ENCODE peak calls at places on chromosome 5, in nine cellular contexts. One of them, this sample, is unnamed.

GRCh38 chr5:106415541-106415940 is 1255.2 kb downstream of the EFNA5 start:
- DNase-seq in SJSA1: peak; percentile 81
- DNase-seq in uterus: no peak
- DNase-seq in astrocyte: peak; percentile 94
- DNase-seq in neural progenitor cell: no peak
- DNase-seq in right atrium auricular region: no peak
- DNase-seq in lower lobe of right lung: no peak
- DNase-seq in cardiac muscle cell: peak; percentile 20
- DNase-seq in CD8-positive, alpha-beta memory T cell: no peak
- DNase-seq in this sample: no peak

GRCh38 chr5:36870399-36871040 is 6.0 kb upstream of the NIPBL start:
- DNase-seq in SJSA1: peak; percentile 46
- DNase-seq in uterus: no peak
- DNase-seq in astrocyte: peak; percentile 44
- DNase-seq in neural progenitor cell: peak; percentile 73
- DNase-seq in right atrium auricular region: no peak
- DNase-seq in lower lobe of right lung: no peak
- DNase-seq in cardiac muscle cell: peak; percentile 79
- DNase-seq in CD8-positive, alpha-beta memory T cell: no peak
- DNase-seq in this sample: no peak

GRCh38 chr5:38538161-38538560 is 18.3 kb downstream of the LIFR start:
- DNase-seq in SJSA1: no peak
- DNase-seq in uterus: no peak
- DNase-seq in astrocyte: no peak
- DNase-seq in neural progenitor cell: no peak
- DNase-seq in right atrium auricular region: no peak
- DNase-seq in lower lobe of right lung: no peak
- DNase-seq in cardiac muscle cell: no peak
- DNase-seq in CD8-positive, alpha-beta memory T cell: no peak
- DNase-seq in this sample: no peak

GRCh38 chr5:103264529-103264928 is 6.0 kb downstream of the MACIR start:
- DNase-seq in SJSA1: no peak
- DNase-seq in uterus: no peak
- DNase-seq in astrocyte: no peak
- DNase-seq in neural progenitor cell: no peak
- DNase-seq in right atrium auricular region: no peak
- DNase-seq in lower lobe of right lung: no peak
- DNase-seq in cardiac muscle cell: no peak
- DNase-seq in CD8-positive, alpha-beta memory T cell: no peak
- DNase-seq in this sample: no peak

GRCh38 chr5:157827429-157827828 is 31.5 kb downstream of the CLINT1 start:
- DNase-seq in SJSA1: no peak
- DNase-seq in uterus: no peak
- DNase-seq in astrocyte: peak; percentile 39
- DNase-seq in neural progenitor cell: no peak
- DNase-seq in right atrium auricular region: no peak
- DNase-seq in lower lobe of right lung: no peak
- DNase-seq in cardiac muscle cell: peak; percentile 48
- DNase-seq in CD8-positive, alpha-beta memory T cell: no peak
- DNase-seq in this sample: no peak

GRCh38 chr5:16978296-16978695 is 42.2 kb upstream of the MYO10 start:
- DNase-seq in SJSA1: no peak
- DNase-seq in uterus: no peak
- DNase-seq in astrocyte: no peak
- DNase-seq in neural progenitor cell: no peak
- DNase-seq in right atrium auricular region: no peak
- DNase-seq in lower lobe of right lung: no peak
- DNase-seq in cardiac muscle cell: no peak
- DNase-seq in CD8-positive, alpha-beta memory T cell: no peak
- DNase-seq in this sample: no peak

GRCh38 chr5:83528439-83528769 is 56.9 kb downstream of the VCAN start:
- DNase-seq in SJSA1: no peak
- DNase-seq in uterus: no peak
- DNase-seq in astrocyte: no peak
- DNase-seq in neural progenitor cell: no peak
- DNase-seq in right atrium auricular region: no peak
- DNase-seq in lower lobe of right lung: no peak
- DNase-seq in cardiac muscle cell: peak; percentile 52
- DNase-seq in CD8-positive, alpha-beta memory T cell: no peak
- DNase-seq in this sample: no peak

GRCh38 chr5:126801992-126802294 is 25.0 kb downstream of the LMNB1 start:
- DNase-seq in SJSA1: no peak
- DNase-seq in uterus: no peak
- DNase-seq in astrocyte: no peak
- DNase-seq in neural progenitor cell: no peak
- DNase-seq in right atrium auricular region: no peak
- DNase-seq in lower lobe of right lung: no peak
- DNase-seq in cardiac muscle cell: peak; percentile 79
- DNase-seq in CD8-positive, alpha-beta memory T cell: no peak
- DNase-seq in this sample: no peak

GRCh38 chr5:134583821-134584220 is 48.8 kb downstream of the SAR1B start:
- DNase-seq in SJSA1: no peak
- DNase-seq in uterus: no peak
- DNase-seq in astrocyte: no peak
- DNase-seq in neural progenitor cell: no peak
- DNase-seq in right atrium auricular region: no peak
- DNase-seq in lower lobe of right lung: no peak
- DNase-seq in cardiac muscle cell: no peak
- DNase-seq in CD8-positive, alpha-beta memory T cell: no peak
- DNase-seq in this sample: no peak

GRCh38 chr5:6365142-6365976 is 13.0 kb downstream of the MED10 start:
- DNase-seq in SJSA1: peak; percentile 28
- DNase-seq in uterus: no peak
- DNase-seq in astrocyte: peak; percentile 16
- DNase-seq in neural progenitor cell: no peak
- DNase-seq in right atrium auricular region: peak; percentile 56
- DNase-seq in lower lobe of right lung: no peak
- DNase-seq in cardiac muscle cell: peak; percentile 4
- DNase-seq in CD8-positive, alpha-beta memory T cell: no peak
- DNase-seq in this sample: no peak

GRCh38 chr5:149550608-149551226 is 522 bp downstream of the CSNK1A1 start:
- DNase-seq in SJSA1: no peak
- DNase-seq in uterus: no peak
- DNase-seq in astrocyte: no peak
- DNase-seq in neural progenitor cell: peak; percentile 38
- DNase-seq in right atrium auricular region: no peak
- DNase-seq in lower lobe of right lung: no peak
- DNase-seq in cardiac muscle cell: no peak
- DNase-seq in CD8-positive, alpha-beta memory T cell: no peak
- DNase-seq in this sample: no peak

GRCh38 chr5:109619661-109620060 is 70.1 kb upstream of the MAN2A1 start:
- DNase-seq in SJSA1: no peak
- DNase-seq in uterus: no peak
- DNase-seq in astrocyte: no peak
- DNase-seq in neural progenitor cell: no peak
- DNase-seq in right atrium auricular region: no peak
- DNase-seq in lower lobe of right lung: no peak
- DNase-seq in cardiac muscle cell: no peak
- DNase-seq in CD8-positive, alpha-beta memory T cell: no peak
- DNase-seq in this sample: no peak

GRCh38 chr5:73446631-73447233 is 1.8 kb downstream of the FOXD1 start:
- DNase-seq in SJSA1: peak; percentile 54
- DNase-seq in uterus: no peak
- DNase-seq in astrocyte: no peak
- DNase-seq in neural progenitor cell: peak; percentile 58
- DNase-seq in right atrium auricular region: no peak
- DNase-seq in lower lobe of right lung: no peak
- DNase-seq in cardiac muscle cell: no peak
- DNase-seq in CD8-positive, alpha-beta memory T cell: no peak
- DNase-seq in this sample: no peak

GRCh38 chr5:63820557-63820956 is 141.7 kb downstream of the HTR1A start:
- DNase-seq in SJSA1: no peak
- DNase-seq in uterus: no peak
- DNase-seq in astrocyte: no peak
- DNase-seq in neural progenitor cell: no peak
- DNase-seq in right atrium auricular region: no peak
- DNase-seq in lower lobe of right lung: no peak
- DNase-seq in cardiac muscle cell: no peak
- DNase-seq in CD8-positive, alpha-beta memory T cell: no peak
- DNase-seq in this sample: no peak

GRCh38 chr5:116814656-116815055 is 240.0 kb upstream of the SEMA6A start:
- DNase-seq in SJSA1: no peak
- DNase-seq in uterus: no peak
- DNase-seq in astrocyte: no peak
- DNase-seq in neural progenitor cell: no peak
- DNase-seq in right atrium auricular region: no peak
- DNase-seq in lower lobe of right lung: no peak
- DNase-seq in cardiac muscle cell: no peak
- DNase-seq in CD8-positive, alpha-beta memory T cell: no peak
- DNase-seq in this sample: no peak

GRCh38 chr5:68484307-68485068 is 268.9 kb downstream of the PIK3R1 start:
- DNase-seq in SJSA1: peak; percentile 18
- DNase-seq in uterus: no peak
- DNase-seq in astrocyte: peak; percentile 61
- DNase-seq in neural progenitor cell: no peak
- DNase-seq in right atrium auricular region: no peak
- DNase-seq in lower lobe of right lung: no peak
- DNase-seq in cardiac muscle cell: peak; percentile 36
- DNase-seq in CD8-positive, alpha-beta memory T cell: no peak
- DNase-seq in this sample: no peak

GRCh38 chr5:174281855-174282254 is 236.3 kb downstream of the NSG2 start:
- DNase-seq in SJSA1: no peak
- DNase-seq in uterus: no peak
- DNase-seq in astrocyte: no peak
- DNase-seq in neural progenitor cell: no peak
- DNase-seq in right atrium auricular region: no peak
- DNase-seq in lower lobe of right lung: no peak
- DNase-seq in cardiac muscle cell: no peak
- DNase-seq in CD8-positive, alpha-beta memory T cell: no peak
- DNase-seq in this sample: no peak

GRCh38 chr5:146027746-146028145 is 77.6 kb downstream of the PLAC8L1 start:
- DNase-seq in SJSA1: no peak
- DNase-seq in uterus: no peak
- DNase-seq in astrocyte: peak; percentile 55
- DNase-seq in neural progenitor cell: no peak
- DNase-seq in right atrium auricular region: no peak
- DNase-seq in lower lobe of right lung: no peak
- DNase-seq in cardiac muscle cell: no peak
- DNase-seq in CD8-positive, alpha-beta memory T cell: no peak
- DNase-seq in this sample: peak; percentile 63

GRCh38 chr5:160312139-160312959 is at the start of gene CCNJL:
- DNase-seq in SJSA1: peak; percentile 90
- DNase-seq in uterus: peak; percentile 51
- DNase-seq in astrocyte: peak; percentile 25
- DNase-seq in neural progenitor cell: peak; percentile 94
- DNase-seq in right atrium auricular region: no peak
- DNase-seq in lower lobe of right lung: peak; percentile 74
- DNase-seq in cardiac muscle cell: peak; percentile 49
- DNase-seq in CD8-positive, alpha-beta memory T cell: no peak
- DNase-seq in this sample: no peak

GRCh38 chr5:14057289-14057688 is 85.9 kb upstream of the TRIO start:
- DNase-seq in SJSA1: no peak
- DNase-seq in uterus: no peak
- DNase-seq in astrocyte: no peak
- DNase-seq in neural progenitor cell: no peak
- DNase-seq in right atrium auricular region: no peak
- DNase-seq in lower lobe of right lung: no peak
- DNase-seq in cardiac muscle cell: no peak
- DNase-seq in CD8-positive, alpha-beta memory T cell: no peak
- DNase-seq in this sample: no peak
- H3K27ac ChIP-seq in SJSA1: no peak overlapping the region
- H3K27ac ChIP-seq in uterus: no peak overlapping the region
- H3K27ac ChIP-seq in astrocyte: no peak overlapping the region
- H3K27ac ChIP-seq in neural progenitor cell: no peak overlapping the region
- H3K27ac ChIP-seq in right atrium auricular region: no peak overlapping the region
- H3K27ac ChIP-seq in lower lobe of right lung: no peak overlapping the region
- H3K27ac ChIP-seq in cardiac muscle cell: no peak overlapping the region
- H3K27ac ChIP-seq in CD8-positive, alpha-beta memory T cell: no peak overlapping the region
- H3K27ac ChIP-seq in this sample: no peak overlapping the region

GRCh38 chr5:168408561-168409321 is 77.5 kb upstream of the RARS1 start:
- DNase-seq in SJSA1: no peak
- DNase-seq in uterus: no peak
- DNase-seq in astrocyte: no peak
- DNase-seq in neural progenitor cell: no peak
- DNase-seq in right atrium auricular region: no peak
- DNase-seq in lower lobe of right lung: no peak
- DNase-seq in cardiac muscle cell: peak; percentile 60
- DNase-seq in CD8-positive, alpha-beta memory T cell: no peak
- DNase-seq in this sample: no peak
- H3K36me3 ChIP-seq in SJSA1: no peaks in the 10 kb centered on the region
- H3K36me3 ChIP-seq in uterus: no peaks in the 10 kb centered on the region
- H3K36me3 ChIP-seq in astrocyte: no peaks in the 10 kb centered on the region
- H3K36me3 ChIP-seq in neural progenitor cell: no peaks in the 10 kb centered on the region
- H3K36me3 ChIP-seq in right atrium auricular region: no peaks in the 10 kb centered on the region
- H3K36me3 ChIP-seq in lower lobe of right lung: peaks cover 42% of the 10 kb centered on the region
- H3K36me3 ChIP-seq in cardiac muscle cell: no peaks in the 10 kb centered on the region
- H3K36me3 ChIP-seq in CD8-positive, alpha-beta memory T cell: no peaks in the 10 kb centered on the region
- H3K36me3 ChIP-seq in this sample: peaks cover 30% of the 10 kb centered on the region

DNA sequence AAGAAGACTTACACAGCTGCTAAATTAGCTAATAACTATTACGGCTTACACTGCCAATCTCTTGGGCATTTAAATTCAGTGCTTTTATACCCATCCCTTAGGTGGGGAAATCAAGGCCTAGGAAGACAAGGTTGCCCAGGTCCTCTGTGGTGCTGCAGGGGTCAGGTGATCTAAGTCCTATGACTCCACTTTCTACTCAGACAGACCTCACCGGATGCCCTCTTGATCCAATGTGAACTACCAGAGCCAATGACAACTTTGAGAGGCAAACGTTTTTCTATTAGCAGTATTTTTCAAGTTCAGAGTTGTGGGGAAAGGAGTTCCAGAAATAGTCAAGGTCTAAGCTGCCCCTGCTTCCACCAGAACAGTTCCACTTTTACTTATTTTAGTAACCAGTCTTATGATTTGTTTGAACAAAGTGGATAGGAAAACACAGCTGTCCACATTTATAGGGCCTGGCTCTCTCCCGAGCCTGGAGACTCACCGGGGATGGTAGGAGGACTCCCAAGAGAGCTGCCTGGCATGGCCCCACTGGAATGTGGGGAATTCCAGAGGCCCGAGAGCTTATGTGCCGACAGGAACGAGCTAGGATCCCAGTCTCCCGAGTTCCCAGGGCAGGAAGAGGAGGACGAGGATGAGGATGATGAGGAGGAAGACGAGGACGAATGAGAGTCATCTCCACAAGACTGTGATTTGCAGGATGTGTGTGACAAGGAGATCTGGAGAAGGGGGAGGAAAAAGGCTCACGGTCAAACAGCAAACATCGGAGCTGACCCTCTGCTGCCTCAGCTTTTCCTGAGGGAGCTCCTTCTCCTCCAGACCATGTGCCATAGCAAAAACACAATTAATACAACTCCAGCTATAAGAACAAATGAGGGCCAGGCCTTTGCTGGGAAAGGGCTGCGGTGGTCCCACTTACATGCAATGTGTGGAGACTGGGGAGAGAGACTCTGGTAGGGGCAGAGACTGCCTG is 16.7 kb downstream of the FAM193B start:
- DNase-seq in SJSA1: peak; percentile 93
- DNase-seq in uterus: peak; percentile 68
- DNase-seq in astrocyte: peak; percentile 76
- DNase-seq in neural progenitor cell: no peak
- DNase-seq in right atrium auricular region: no peak
- DNase-seq in lower lobe of right lung: no peak
- DNase-seq in cardiac muscle cell: peak; percentile 90
- DNase-seq in CD8-positive, alpha-beta memory T cell: no peak
- DNase-seq in this sample: no peak
- H3K27ac ChIP-seq in SJSA1: peak overlapping the region; percentile 71
- H3K27ac ChIP-seq in uterus: peak overlapping the region; percentile 71
- H3K27ac ChIP-seq in astrocyte: peak overlapping the region; percentile 77
- H3K27ac ChIP-seq in neural progenitor cell: no peak overlapping the region
- H3K27ac ChIP-seq in right atrium auricular region: peak overlapping the region; percentile 40
- H3K27ac ChIP-seq in lower lobe of right lung: no peak overlapping the region
- H3K27ac ChIP-seq in cardiac muscle cell: peak overlapping the region; percentile 94
- H3K27ac ChIP-seq in CD8-positive, alpha-beta memory T cell: no peak overlapping the region
- H3K27ac ChIP-seq in this sample: peak overlapping the region; percentile 63

GRCh38 chr5:96997265-96997859 is 61.5 kb downstream of the LNPEP start:
- DNase-seq in SJSA1: peak; percentile 38
- DNase-seq in uterus: no peak
- DNase-seq in astrocyte: peak; percentile 38
- DNase-seq in neural progenitor cell: peak; percentile 73
- DNase-seq in right atrium auricular region: no peak
- DNase-seq in lower lobe of right lung: no peak
- DNase-seq in cardiac muscle cell: peak; percentile 75
- DNase-seq in CD8-positive, alpha-beta memory T cell: no peak
- DNase-seq in this sample: no peak
- H3K36me3 ChIP-seq in SJSA1: peaks cover 8% of the 10 kb centered on the region
- H3K36me3 ChIP-seq in uterus: no peaks in the 10 kb centered on the region
- H3K36me3 ChIP-seq in astrocyte: peaks cover 3% of the 10 kb centered on the region
- H3K36me3 ChIP-seq in neural progenitor cell: no peaks in the 10 kb centered on the region
- H3K36me3 ChIP-seq in right atrium auricular region: peaks cover 41% of the 10 kb centered on the region
- H3K36me3 ChIP-seq in lower lobe of right lung: peaks cover 53% of the 10 kb centered on the region
- H3K36me3 ChIP-seq in cardiac muscle cell: no peaks in the 10 kb centered on the region
- H3K36me3 ChIP-seq in CD8-positive, alpha-beta memory T cell: peaks cover 28% of the 10 kb centered on the region
- H3K36me3 ChIP-seq in this sample: peaks cover 6% of the 10 kb centered on the region

This sample was measured in keratinocyte.